ENCODE peak calls at places on chromosome 11, in ten cellular contexts. Q, A, L, B, S, F, V, Y, J and O are unnamed samples.

GRCh38 chr11:33310720-33311500 is 53.7 kb downstream of the HIPK3 start:
- DNase-seq in Q (no peak), A (no peak), L (peak; percentile 33), B (no peak), S (no peak), F (peak; percentile 42), V (peak; percentile 59), Y (no peak), J (no peak), O (no peak)

GRCh38 chr11:4393209-4394196 is at the start of gene TRIM21:
- DNase-seq in Q (peak; percentile 32), A (peak; percentile 83), L (peak; percentile 79), B (peak; percentile 94), S (peak; percentile 84), F (peak; percentile 90), V (peak; percentile 84), Y (peak; percentile 84), J (peak; percentile 88), O (peak; percentile 80)

GRCh38 chr11:100970273-100971164 is 159.1 kb downstream of the PGR start:
- DNase-seq in Q (no peak), A (no peak), L (no peak), B (no peak), S (no peak), F (peak; percentile 1), V (no peak), Y (no peak), J (no peak), O (no peak)

GRCh38 chr11:96061730-96062524 is 138.0 kb upstream of the MTMR2 start:
- DNase-seq in Q (no peak), A (no peak), L (no peak), B (no peak), S (no peak), F (no peak), V (no peak), Y (no peak), J (no peak), O (no peak)

GRCh38 chr11:76392889-76393288 is 11.8 kb downstream of the GVQW3 start:
- DNase-seq in Q (no peak), A (no peak), L (no peak), B (peak; percentile 20), S (no peak), F (no peak), V (no peak), Y (no peak), J (no peak), O (no peak)

GRCh38 chr11:72226701-72227100 is 2.1 kb downstream of the INPPL1 start:
- DNase-seq in Q (no peak), A (no peak), L (no peak), B (no peak), S (no peak), F (no peak), V (no peak), Y (no peak), J (no peak), O (no peak)

GRCh38 chr11:118343981-118344521 is at the start of gene CD3G:
- DNase-seq in Q (no peak), A (no peak), L (no peak), B (no peak), S (no peak), F (no peak), V (no peak), Y (peak; percentile 79), J (no peak), O (no peak)

GRCh38 chr11:35303596-35304392 is 115.6 kb downstream of the SLC1A2 start:
- DNase-seq in Q (no peak), A (no peak), L (no peak), B (no peak), S (no peak), F (peak; percentile 29), V (no peak), Y (no peak), J (no peak), O (no peak)